ENCODE peak calls at places on chromosomes 12 and 14, in ten cellular contexts. One of them, this sample, is unnamed.

GRCh38 chr14:65444230-65444629 is 31.7 kb downstream of the FUT8 start:
- DNase-seq in GM23248: no peak
- DNase-seq in RWPE2: no peak
- DNase-seq in thyroid gland: no peak
- DNase-seq in pancreas: no peak
- DNase-seq in WERI-Rb-1: no peak
- DNase-seq in CD8-positive, alpha-beta T cell: no peak
- DNase-seq in CD8-positive, alpha-beta memory T cell: no peak
- DNase-seq in aorta: no peak
- DNase-seq in fibroblast of lung: no peak
- DNase-seq in this sample: no peak

GRCh38 chr12:67269632-67270578 is 747 bp downstream of the CAND1 start:
- DNase-seq in aorta: peak; percentile 80
- DNase-seq in CD8-positive, alpha-beta T cell: peak; percentile 26
- DNase-seq in RWPE2: peak; percentile 64
- DNase-seq in pancreas: peak; percentile 85
- DNase-seq in GM23248: peak; percentile 63
- DNase-seq in WERI-Rb-1: peak; percentile 64
- DNase-seq in thyroid gland: peak; percentile 53
- DNase-seq in CD8-positive, alpha-beta memory T cell: peak; percentile 40
- DNase-seq in fibroblast of lung: peak; percentile 30
- DNase-seq in this sample: peak; percentile 33

GRCh38 chr12:94783862-94784261 is 133.5 kb upstream of the TMCC3 start:
- DNase-seq in fibroblast of lung: peak; percentile 50
- DNase-seq in aorta: no peak
- DNase-seq in WERI-Rb-1: no peak
- DNase-seq in thyroid gland: no peak
- DNase-seq in pancreas: no peak
- DNase-seq in RWPE2: no peak
- DNase-seq in GM23248: peak; percentile 66
- DNase-seq in CD8-positive, alpha-beta memory T cell: no peak
- DNase-seq in CD8-positive, alpha-beta T cell: no peak
- DNase-seq in this sample: no peak

GRCh38 chr12:202081-202731 is 11.8 kb downstream of the SLC6A12 start:
- DNase-seq in CD8-positive, alpha-beta memory T cell: no peak
- DNase-seq in thyroid gland: peak; percentile 94
- DNase-seq in fibroblast of lung: no peak
- DNase-seq in RWPE2: no peak
- DNase-seq in pancreas: peak; percentile 52
- DNase-seq in GM23248: no peak
- DNase-seq in CD8-positive, alpha-beta T cell: no peak
- DNase-seq in WERI-Rb-1: no peak
- DNase-seq in aorta: peak; percentile 68
- DNase-seq in this sample: no peak

GRCh38 chr12:99810718-99811593 is 163.4 kb downstream of the GARIN6 start:
- DNase-seq in thyroid gland: no peak
- DNase-seq in fibroblast of lung: peak; percentile 41
- DNase-seq in GM23248: peak; percentile 55
- DNase-seq in CD8-positive, alpha-beta memory T cell: no peak
- DNase-seq in pancreas: no peak
- DNase-seq in RWPE2: no peak
- DNase-seq in aorta: no peak
- DNase-seq in WERI-Rb-1: peak; percentile 54
- DNase-seq in CD8-positive, alpha-beta T cell: no peak
- DNase-seq in this sample: no peak

GRCh38 chr12:31004666-31005065 is 69.0 kb upstream of the DDX11 start:
- DNase-seq in WERI-Rb-1: no peak
- DNase-seq in fibroblast of lung: no peak
- DNase-seq in thyroid gland: no peak
- DNase-seq in CD8-positive, alpha-beta T cell: no peak
- DNase-seq in GM23248: no peak
- DNase-seq in CD8-positive, alpha-beta memory T cell: no peak
- DNase-seq in aorta: no peak
- DNase-seq in RWPE2: no peak
- DNase-seq in pancreas: peak; percentile 19
- DNase-seq in this sample: no peak

GRCh38 chr14:75282166-75282547 is 3.5 kb downstream of the FOS start:
- DNase-seq in CD8-positive, alpha-beta T cell: peak; percentile 42
- DNase-seq in aorta: no peak
- DNase-seq in WERI-Rb-1: no peak
- DNase-seq in fibroblast of lung: peak; percentile 56
- DNase-seq in CD8-positive, alpha-beta memory T cell: peak; percentile 47
- DNase-seq in pancreas: no peak
- DNase-seq in GM23248: peak; percentile 48
- DNase-seq in RWPE2: no peak
- DNase-seq in thyroid gland: no peak
- DNase-seq in this sample: peak; percentile 39

GRCh38 chr12:93230311-93230689 is 147.4 kb upstream of the NUDT4 start:
- DNase-seq in CD8-positive, alpha-beta T cell: no peak
- DNase-seq in GM23248: no peak
- DNase-seq in aorta: no peak
- DNase-seq in fibroblast of lung: peak; percentile 18
- DNase-seq in pancreas: no peak
- DNase-seq in RWPE2: no peak
- DNase-seq in thyroid gland: no peak
- DNase-seq in WERI-Rb-1: no peak
- DNase-seq in CD8-positive, alpha-beta memory T cell: no peak
- DNase-seq in this sample: no peak

GRCh38 chr12:104702565-104703139 is 245.9 kb downstream of the CHST11 start:
- DNase-seq in fibroblast of lung: no peak
- DNase-seq in GM23248: peak; percentile 92
- DNase-seq in thyroid gland: peak; percentile 18
- DNase-seq in CD8-positive, alpha-beta T cell: no peak
- DNase-seq in aorta: peak; percentile 89
- DNase-seq in CD8-positive, alpha-beta memory T cell: no peak
- DNase-seq in WERI-Rb-1: no peak
- DNase-seq in RWPE2: no peak
- DNase-seq in pancreas: no peak
- DNase-seq in this sample: no peak

GRCh38 chr12:34207858-34208257 is 185.6 kb downstream of the ALG10 start:
- DNase-seq in thyroid gland: no peak
- DNase-seq in pancreas: no peak
- DNase-seq in WERI-Rb-1: no peak
- DNase-seq in aorta: no peak
- DNase-seq in fibroblast of lung: no peak
- DNase-seq in GM23248: no peak
- DNase-seq in CD8-positive, alpha-beta memory T cell: no peak
- DNase-seq in CD8-positive, alpha-beta T cell: no peak
- DNase-seq in RWPE2: no peak
- DNase-seq in this sample: no peak

GRCh38 chr12:34210689-34211530 is 188.6 kb downstream of the ALG10 start:
- DNase-seq in CD8-positive, alpha-beta memory T cell: no peak
- DNase-seq in CD8-positive, alpha-beta T cell: no peak
- DNase-seq in aorta: no peak
- DNase-seq in RWPE2: no peak
- DNase-seq in fibroblast of lung: no peak
- DNase-seq in pancreas: no peak
- DNase-seq in thyroid gland: no peak
- DNase-seq in GM23248: no peak
- DNase-seq in WERI-Rb-1: no peak
- DNase-seq in this sample: no peak

GRCh38 chr12:34209259-34209835 is 187.1 kb downstream of the ALG10 start:
- DNase-seq in aorta: no peak
- DNase-seq in CD8-positive, alpha-beta memory T cell: no peak
- DNase-seq in CD8-positive, alpha-beta T cell: no peak
- DNase-seq in thyroid gland: no peak
- DNase-seq in RWPE2: no peak
- DNase-seq in fibroblast of lung: no peak
- DNase-seq in WERI-Rb-1: no peak
- DNase-seq in GM23248: no peak
- DNase-seq in pancreas: no peak
- DNase-seq in this sample: no peak

GRCh38 chr12:34210183-34210582 is 187.9 kb downstream of the ALG10 start:
- DNase-seq in CD8-positive, alpha-beta memory T cell: no peak
- DNase-seq in CD8-positive, alpha-beta T cell: no peak
- DNase-seq in pancreas: no peak
- DNase-seq in GM23248: no peak
- DNase-seq in fibroblast of lung: no peak
- DNase-seq in thyroid gland: no peak
- DNase-seq in RWPE2: no peak
- DNase-seq in aorta: no peak
- DNase-seq in WERI-Rb-1: no peak
- DNase-seq in this sample: no peak

DNA sequence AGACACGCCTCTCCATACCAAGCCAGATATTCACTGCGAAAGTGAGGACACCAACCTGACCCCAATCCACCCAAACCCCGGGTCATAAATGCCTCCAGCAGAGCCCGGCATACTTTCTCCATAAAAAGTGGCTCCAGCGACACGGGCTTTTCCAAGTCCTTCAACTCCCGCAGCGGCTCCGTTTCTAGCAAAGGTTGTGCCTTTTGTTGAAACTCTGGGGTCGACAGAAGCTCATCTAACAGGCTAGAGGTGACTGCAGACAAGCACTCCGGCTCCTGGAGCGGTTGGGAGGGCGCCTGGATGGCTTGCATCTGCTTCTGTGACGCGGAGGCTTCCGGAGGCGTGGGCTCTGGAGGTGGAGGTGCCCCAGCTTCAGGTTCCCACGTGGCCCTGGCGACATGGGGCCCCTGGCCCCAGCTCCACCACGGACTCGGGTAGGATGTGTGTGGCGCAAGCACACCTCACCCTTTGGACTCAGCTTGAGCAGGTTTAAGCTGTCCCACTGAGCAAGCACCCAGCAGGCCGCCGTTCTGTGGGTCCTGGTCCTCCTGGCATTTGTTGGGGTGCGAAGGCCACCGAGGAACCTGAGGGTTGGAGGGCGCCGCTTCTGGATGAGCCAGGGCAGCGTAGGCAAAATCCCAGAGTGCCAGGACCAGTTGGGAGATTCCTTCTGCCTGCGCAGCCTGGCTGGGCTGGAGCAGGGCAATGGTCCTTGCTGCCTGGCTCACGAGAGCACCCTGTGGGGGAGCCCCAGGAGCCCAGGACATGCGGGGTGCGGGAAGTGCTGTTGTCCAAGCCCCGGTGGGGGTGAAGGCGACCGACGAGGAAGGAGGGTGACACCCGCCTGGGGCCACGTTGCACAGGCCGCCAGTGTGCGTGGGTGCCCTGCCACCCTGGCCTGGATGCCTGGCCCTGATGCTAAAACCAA is 186.3 kb downstream of the ALG10 start:
- DNase-seq in GM23248: no peak
- DNase-seq in CD8-positive, alpha-beta T cell: no peak
- DNase-seq in aorta: no peak
- DNase-seq in CD8-positive, alpha-beta memory T cell: no peak
- DNase-seq in fibroblast of lung: no peak
- DNase-seq in RWPE2: no peak
- DNase-seq in thyroid gland: no peak
- DNase-seq in pancreas: no peak
- DNase-seq in WERI-Rb-1: no peak
- DNase-seq in this sample: no peak
- H3K9me3 ChIP-seq in GM23248: no peaks in the 10 kb centered on the region
- H3K9me3 ChIP-seq in CD8-positive, alpha-beta T cell: no peaks in the 10 kb centered on the region
- H3K9me3 ChIP-seq in aorta: no peaks in the 10 kb centered on the region
- H3K9me3 ChIP-seq in CD8-positive, alpha-beta memory T cell: no peaks in the 10 kb centered on the region
- H3K9me3 ChIP-seq in fibroblast of lung: no peaks in the 10 kb centered on the region
- H3K9me3 ChIP-seq in RWPE2: no peaks in the 10 kb centered on the region
- H3K9me3 ChIP-seq in thyroid gland: no peaks in the 10 kb centered on the region
- H3K9me3 ChIP-seq in pancreas: no peaks in the 10 kb centered on the region
- H3K9me3 ChIP-seq in WERI-Rb-1: no peaks in the 10 kb centered on the region
- H3K9me3 ChIP-seq in this sample: no peaks in the 10 kb centered on the region

GRCh38 chr12:120571299-120571698 is 9.9 kb downstream of the POP5 start:
- DNase-seq in CD8-positive, alpha-beta memory T cell: no peak
- DNase-seq in GM23248: peak; percentile 24
- DNase-seq in CD8-positive, alpha-beta T cell: no peak
- DNase-seq in thyroid gland: no peak
- DNase-seq in fibroblast of lung: no peak
- DNase-seq in RWPE2: no peak
- DNase-seq in pancreas: no peak
- DNase-seq in WERI-Rb-1: no peak
- DNase-seq in aorta: no peak
- DNase-seq in this sample: no peak
- H3K36me3 ChIP-seq in CD8-positive, alpha-beta memory T cell: peaks cover 64% of the 10 kb centered on the region
- H3K36me3 ChIP-seq in GM23248: peaks cover 68% of the 10 kb centered on the region
- H3K36me3 ChIP-seq in CD8-positive, alpha-beta T cell: peaks cover 69% of the 10 kb centered on the region
- H3K36me3 ChIP-seq in thyroid gland: peaks cover 90% of the 10 kb centered on the region
- H3K36me3 ChIP-seq in fibroblast of lung: peaks cover 19% of the 10 kb centered on the region
- H3K36me3 ChIP-seq in RWPE2: peaks cover 92% of the 10 kb centered on the region
- H3K36me3 ChIP-seq in pancreas: peaks cover 92% of the 10 kb centered on the region
- H3K36me3 ChIP-seq in WERI-Rb-1: peaks cover 85% of the 10 kb centered on the region
- H3K36me3 ChIP-seq in aorta: peaks cover 5% of the 10 kb centered on the region
- H3K36me3 ChIP-seq in this sample: peaks cover 29% of the 10 kb centered on the region

GRCh38 chr12:130009961-130010360 is 106.1 kb upstream of the TMEM132D start:
- DNase-seq in pancreas: peak; percentile 46
- DNase-seq in RWPE2: no peak
- DNase-seq in aorta: no peak
- DNase-seq in WERI-Rb-1: no peak
- DNase-seq in fibroblast of lung: no peak
- DNase-seq in CD8-positive, alpha-beta T cell: no peak
- DNase-seq in CD8-positive, alpha-beta memory T cell: no peak
- DNase-seq in GM23248: no peak
- DNase-seq in thyroid gland: no peak
- DNase-seq in this sample: no peak
- H3K9me3 ChIP-seq in pancreas: no peaks in the 10 kb centered on the region
- H3K9me3 ChIP-seq in RWPE2: no peaks in the 10 kb centered on the region
- H3K9me3 ChIP-seq in aorta: peaks cover 3% of the 10 kb centered on the region
- H3K9me3 ChIP-seq in WERI-Rb-1: no peaks in the 10 kb centered on the region
- H3K9me3 ChIP-seq in fibroblast of lung: no peaks in the 10 kb centered on the region
- H3K9me3 ChIP-seq in CD8-positive, alpha-beta T cell: no peaks in the 10 kb centered on the region
- H3K9me3 ChIP-seq in CD8-positive, alpha-beta memory T cell: no peaks in the 10 kb centered on the region
- H3K9me3 ChIP-seq in GM23248: no peaks in the 10 kb centered on the region
- H3K9me3 ChIP-seq in thyroid gland: no peaks in the 10 kb centered on the region
- H3K9me3 ChIP-seq in this sample: no peaks in the 10 kb centered on the region

GRCh38 chr12:131938082-131938481 is 9.0 kb downstream of the PUS1 start:
- DNase-seq in GM23248: no peak
- DNase-seq in thyroid gland: no peak
- DNase-seq in CD8-positive, alpha-beta T cell: no peak
- DNase-seq in WERI-Rb-1: no peak
- DNase-seq in RWPE2: no peak
- DNase-seq in CD8-positive, alpha-beta memory T cell: no peak
- DNase-seq in fibroblast of lung: no peak
- DNase-seq in pancreas: peak; percentile 2
- DNase-seq in aorta: peak; percentile 27
- DNase-seq in this sample: no peak

GRCh38 chr12:131928765-131929529 is at the start of gene PUS1:
- DNase-seq in WERI-Rb-1: peak; percentile 94
- DNase-seq in thyroid gland: peak; percentile 95
- DNase-seq in CD8-positive, alpha-beta memory T cell: peak; percentile 91
- DNase-seq in pancreas: peak; percentile 98
- DNase-seq in fibroblast of lung: peak; percentile 93
- DNase-seq in GM23248: peak; percentile 98
- DNase-seq in RWPE2: peak; percentile 93
- DNase-seq in CD8-positive, alpha-beta T cell: peak; percentile 87
- DNase-seq in aorta: peak; percentile 98
- DNase-seq in this sample: peak; percentile 92

GRCh38 chr12:131934535-131934934 is 5.5 kb downstream of the PUS1 start:
- DNase-seq in aorta: no peak
- DNase-seq in pancreas: no peak
- DNase-seq in thyroid gland: no peak
- DNase-seq in CD8-positive, alpha-beta memory T cell: no peak
- DNase-seq in CD8-positive, alpha-beta T cell: no peak
- DNase-seq in GM23248: no peak
- DNase-seq in fibroblast of lung: no peak
- DNase-seq in WERI-Rb-1: no peak
- DNase-seq in RWPE2: no peak
- DNase-seq in this sample: no peak

GRCh38 chr12:131929530-131930456 is 717 bp downstream of the PUS1 start:
- DNase-seq in RWPE2: peak; percentile 69
- DNase-seq in CD8-positive, alpha-beta memory T cell: no peak
- DNase-seq in pancreas: peak; percentile 84
- DNase-seq in thyroid gland: peak; percentile 32
- DNase-seq in fibroblast of lung: no peak
- DNase-seq in WERI-Rb-1: no peak
- DNase-seq in GM23248: peak; percentile 68
- DNase-seq in aorta: no peak
- DNase-seq in CD8-positive, alpha-beta T cell: no peak
- DNase-seq in this sample: peak; percentile 35

GRCh38 chr12:131933387-131933786 is 4.3 kb downstream of the PUS1 start:
- DNase-seq in aorta: peak; percentile 60
- DNase-seq in fibroblast of lung: no peak
- DNase-seq in pancreas: no peak
- DNase-seq in CD8-positive, alpha-beta memory T cell: no peak
- DNase-seq in GM23248: no peak
- DNase-seq in thyroid gland: no peak
- DNase-seq in CD8-positive, alpha-beta T cell: no peak
- DNase-seq in WERI-Rb-1: no peak
- DNase-seq in RWPE2: no peak
- DNase-seq in this sample: no peak
- H3K36me3 ChIP-seq in aorta: peaks cover 2% of the 10 kb centered on the region
- H3K36me3 ChIP-seq in fibroblast of lung: peaks cover 9% of the 10 kb centered on the region
- H3K36me3 ChIP-seq in pancreas: peaks cover 20% of the 10 kb centered on the region
- H3K36me3 ChIP-seq in CD8-positive, alpha-beta memory T cell: peaks cover 27% of the 10 kb centered on the region
- H3K36me3 ChIP-seq in GM23248: peaks cover 17% of the 10 kb centered on the region
- H3K36me3 ChIP-seq in thyroid gland: peaks cover 27% of the 10 kb centered on the region
- H3K36me3 ChIP-seq in CD8-positive, alpha-beta T cell: peaks cover 9% of the 10 kb centered on the region
- H3K36me3 ChIP-seq in WERI-Rb-1: peaks cover 48% of the 10 kb centered on the region
- H3K36me3 ChIP-seq in RWPE2: peaks cover 63% of the 10 kb centered on the region
- H3K36me3 ChIP-seq in this sample: peaks cover 9% of the 10 kb centered on the region

This sample was measured in naive thymus-derived CD4-positive, alpha-beta T cell.